ENCODE peak calls at places on chromosomes 2 and 18, in nine cellular contexts. Q, Z, B, S, T, O, L, V and U are unnamed samples.
A peak's percentile ranks its signal among the peaks of the same experiment; 100 is the strongest.

GRCh38 chr2:55618025-55618648 is 715 bp upstream of the PPP4R3B start:
- DNase-seq in B (no peak), Z (peak; percentile 30), O (no peak), T (no peak), L (peak; percentile 18), Q (no peak), V (no peak), S (peak; percentile 10), U (no peak)

GRCh38 chr2:20227894-20228505 is 3.1 kb upstream of the SDC1 start:
- DNase-seq in S (no peak), Q (no peak), L (no peak), O (peak; percentile 38), Z (peak; percentile 16), V (no peak), B (no peak), T (no peak), U (no peak)

GRCh38 chr2:122635649-122636496 is 880.4 kb downstream of the TSN start:
- DNase-seq in Z (no peak), Q (no peak), B (no peak), S (no peak), T (no peak), L (no peak), O (no peak), V (no peak), U (no peak)

GRCh38 chr18:55768255-55768654 is 180.3 kb upstream of the TCF4 start:
- DNase-seq in T (no peak), S (peak; percentile 36), Q (no peak), V (no peak), L (no peak), O (no peak), B (no peak), Z (no peak), U (no peak)

GRCh38 chr2:11236335-11236734 is 81.1 kb downstream of the SLC66A3 start:
- DNase-seq in B (no peak), L (no peak), Z (no peak), T (no peak), V (no peak), S (no peak), O (no peak), Q (no peak), U (no peak)

GRCh38 chr2:234669001-234669400 is 172.1 kb upstream of the ARL4C start:
- DNase-seq in S (no peak), V (no peak), T (no peak), Q (no peak), O (no peak), L (no peak), Z (no peak), B (no peak), U (no peak)

GRCh38 chr2:189533274-189534035 is 47.1 kb downstream of the SLC40A1 start:
- DNase-seq in O (no peak), T (peak; percentile 72), Z (no peak), S (no peak), V (no peak), Q (no peak), B (no peak), L (no peak), U (no peak)

GRCh38 chr2:154238252-154238651 is 366.5 kb downstream of the GALNT13 start:
- DNase-seq in T (no peak), L (no peak), V (no peak), Q (no peak), S (no peak), Z (no peak), B (no peak), O (no peak), U (no peak)

GRCh38 chr2:104862061-104862941 is 8.4 kb downstream of the POU3F3 start:
- DNase-seq in V (no peak), S (no peak), T (no peak), O (peak; percentile 85), Z (no peak), L (no peak), B (no peak), Q (no peak), U (no peak)

GRCh38 chr2:54691439-54692135 is 31.9 kb upstream of the EML6 start:
- DNase-seq in O (no peak), L (no peak), Z (no peak), T (no peak), Q (no peak), B (no peak), V (peak; percentile 24), S (no peak), U (no peak)

GRCh38 chr2:37412201-37412600 is 67.8 kb downstream of the QPCT start:
- DNase-seq in L (no peak), Q (no peak), O (no peak), S (no peak), Z (no peak), B (no peak), T (no peak), V (no peak), U (no peak)

GRCh38 chr2:231411871-231412615 is 16.5 kb downstream of the B3GNT7 start:
- DNase-seq in Q (peak; percentile 78), B (peak; percentile 94), O (peak; percentile 98), T (peak; percentile 94), Z (peak; percentile 94), S (peak; percentile 71), V (peak; percentile 94), L (peak; percentile 93), U (no peak)

GRCh38 chr18:50128506-50129271 is 66.3 kb downstream of the MYO5B start:
- DNase-seq in O (peak; percentile 55), L (no peak), V (peak; percentile 54), T (peak; percentile 90), Q (no peak), Z (no peak), B (peak; percentile 83), S (no peak), U (no peak)

GRCh38 chr2:147937744-147938349 is 82.7 kb downstream of the ORC4 start:
- DNase-seq in B (no peak), Q (no peak), L (no peak), Z (no peak), V (no peak), O (no peak), T (peak; percentile 47), S (peak; percentile 40), U (no peak)

GRCh38 chr2:46460991-46461715 is 18.2 kb upstream of the TMEM247 start:
- DNase-seq in V (peak; percentile 85), Q (peak; percentile 77), Z (peak; percentile 88), S (peak; percentile 65), B (peak; percentile 84), T (peak; percentile 91), L (peak; percentile 86), O (peak; percentile 95), U (peak; percentile 95)

GRCh38 chr2:8677646-8678592 is 3.9 kb upstream of the ID2 start:
- DNase-seq in T (peak; percentile 66), O (peak; percentile 71), S (peak; percentile 54), Q (peak; percentile 59), V (peak; percentile 65), L (peak; percentile 64), Z (peak; percentile 74), B (peak; percentile 57), U (no peak)
- H3K4me1 ChIP-seq in T (no peaks in the 10 kb centered on the region), O (peaks cover 19% of the 10 kb centered on the region), S (peaks cover 14% of the 10 kb centered on the region), Q (no peaks in the 10 kb centered on the region), V (peaks cover 46% of the 10 kb centered on the region), L (peaks cover 2% of the 10 kb centered on the region), Z (peaks cover 23% of the 10 kb centered on the region), B (peaks cover 41% of the 10 kb centered on the region), U (peaks cover 52% of the 10 kb centered on the region)

GRCh38 chr2:111120253-111121027 is at the start of gene BCL2L11:
- DNase-seq in L (peak; percentile 89), V (peak; percentile 97), O (peak; percentile 96), S (peak; percentile 89), B (peak; percentile 96), Q (peak; percentile 93), T (peak; percentile 97), Z (peak; percentile 92), U (no peak)

GRCh38 chr2:111119004-111119846 is 1.5 kb upstream of the BCL2L11 start:
- DNase-seq in V (no peak), S (no peak), T (peak; percentile 72), O (peak; percentile 66), L (peak; percentile 21), B (peak; percentile 50), Z (peak; percentile 33), Q (peak; percentile 11), U (no peak)

GRCh38 chr2:111118455-111119003 is 2.2 kb upstream of the BCL2L11 start:
- DNase-seq in Z (no peak), Q (no peak), L (no peak), O (peak; percentile 63), S (no peak), V (no peak), T (peak; percentile 57), B (no peak), U (no peak)

GRCh38 chr2:111121028-111121872 is 536 bp downstream of the BCL2L11 start:
- DNase-seq in V (peak; percentile 70), Z (peak; percentile 65), L (peak; percentile 35), Q (peak; percentile 41), O (peak; percentile 78), B (peak; percentile 49), T (peak; percentile 75), S (no peak), U (no peak)

GRCh38 chr2:111119847-111120252 is 864 bp upstream of the BCL2L11 start:
- DNase-seq in T (peak; percentile 52), O (no peak), Q (no peak), Z (no peak), L (peak; percentile 18), S (no peak), V (no peak), B (peak; percentile 33), U (no peak)
- H3K27ac ChIP-seq in T (peak overlapping the region; percentile 33), O (no peak overlapping the region), Q (peak overlapping the region; percentile 77), Z (no peak overlapping the region), L (no peak overlapping the region), S (no peak overlapping the region), V (peak overlapping the region; percentile 88), B (peak overlapping the region; percentile 90), U (peak overlapping the region; percentile 75)

DNA sequence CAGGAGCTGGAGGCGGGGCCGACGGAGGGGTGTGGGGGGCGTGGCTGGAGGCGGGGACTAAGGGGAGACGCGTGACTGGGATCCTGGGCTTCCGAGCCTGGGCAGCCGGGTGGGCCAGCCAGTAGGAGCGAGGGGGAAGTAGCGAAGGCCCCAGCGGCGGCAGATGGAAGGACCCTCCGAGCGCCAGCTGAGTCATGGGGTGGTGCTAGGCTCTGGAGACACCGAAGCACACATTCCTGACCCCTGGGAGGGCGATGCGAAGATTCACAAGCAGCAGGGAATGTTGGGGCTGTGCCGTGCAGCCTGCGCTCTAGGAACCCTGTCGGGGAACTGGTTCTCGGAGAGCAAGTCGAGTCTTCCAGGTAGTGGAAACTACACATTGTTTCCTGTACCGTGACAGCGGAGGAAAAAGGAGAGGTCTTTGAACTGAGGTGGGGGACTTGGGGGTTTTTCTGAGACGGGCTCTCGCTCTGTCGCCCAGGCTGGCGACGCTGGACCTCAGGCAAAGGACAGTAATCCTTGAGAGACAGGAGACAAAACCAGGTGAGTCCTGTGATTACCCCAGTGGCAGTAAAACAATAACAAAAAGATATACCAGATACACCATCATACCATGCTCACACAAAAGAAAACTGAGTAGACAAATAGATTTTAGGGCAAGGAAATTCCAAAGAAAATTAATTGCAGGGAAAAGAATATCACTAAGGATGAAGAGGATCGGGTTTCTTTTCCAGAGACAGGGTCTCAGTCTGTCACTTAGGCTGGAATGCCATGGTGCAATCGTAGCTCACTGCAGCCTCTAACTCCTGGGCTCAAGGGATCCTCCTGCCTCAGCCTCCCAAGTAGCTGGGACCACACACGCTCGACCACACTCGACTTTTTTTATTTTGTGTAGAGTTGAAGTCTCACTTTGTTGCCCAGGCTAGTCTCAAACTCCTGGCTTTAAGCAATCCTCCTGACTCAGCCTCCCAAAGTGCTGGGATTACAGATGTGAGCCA is 828 bp upstream of the AFG3L2 start:
- DNase-seq in B (no peak), O (no peak), L (no peak), Q (no peak), S (no peak), Z (no peak), T (peak; percentile 42), V (no peak), U (no peak)
- TF ChIP-seq POLR2A in B (no peak), O (peak; percentile 60), L (no peak), Q (peak; percentile 66), S (peak; percentile 83), Z (peak; percentile 56), T (peak; percentile 41), V (peak; percentile 84), U (no peak)

GRCh38 chr2:150473767-150474166 is 13.7 kb downstream of the RND3 start:
- DNase-seq in B (no peak), V (no peak), L (no peak), Z (no peak), T (no peak), O (no peak), Q (no peak), S (peak; percentile 20), U (no peak)
- H3K4me1 ChIP-seq in B (peaks cover 55% of the 10 kb centered on the region), V (peaks cover 20% of the 10 kb centered on the region), L (no peaks in the 10 kb centered on the region), Z (peaks cover 9% of the 10 kb centered on the region), T (no peaks in the 10 kb centered on the region), O (peaks cover 9% of the 10 kb centered on the region), Q (peaks cover 9% of the 10 kb centered on the region), S (peaks cover 16% of the 10 kb centered on the region), U (peaks cover 65% of the 10 kb centered on the region)